ENCODE peak calls at places on chromosomes 2 and 18, in six cellular contexts. Z is GM12878; O is RPMI8226; Q is activated naive CD4-positive, alpha-beta T cell treated with Interleukin-2 at 50 U/mL for 16 hours; M is activated CD4-positive, alpha-beta T cell treated with anti-CD3 and anti-CD28 coated beads, Interleukin-2, amount 10 ng/mL, durations not matched to agents 7 days and 5 days; B is suprapubic skin. X is an unnamed sample.

GRCh38 chr2:129443235-129443884 is 536.1 kb upstream of the RAB6C start:
- DNase-seq in Q (no peak), B (no peak), Z (no peak), O (no peak), M (no peak), X (no peak)

GRCh38 chr2:159712929-159713575 is 746 bp downstream of the MARCHF7 start:
- DNase-seq in B (no peak), Z (no peak), O (no peak), Q (no peak), M (no peak), X (no peak)

GRCh38 chr2:128091691-128092050 is 671 bp downstream of the UGGT1 start:
- DNase-seq in O (peak), M (peak), B (no peak), Z (no peak), Q (peak), X (peak)

GRCh38 chr2:42810971-42811865 is 18.8 kb upstream of the HAAO start:
- DNase-seq in O (no peak), B (peak), M (peak), Q (peak), Z (no peak), X (peak)

GRCh38 chr2:40343904-40344303 is 108.0 kb downstream of the SLC8A1 start:
- DNase-seq in B (no peak), Z (no peak), Q (no peak), M (no peak), O (no peak), X (no peak)

GRCh38 chr2:191311627-191312026 is 66.4 kb downstream of the MYO1B start:
- DNase-seq in M (no peak), B (no peak), Z (no peak), Q (no peak), O (no peak), X (no peak)

GRCh38 chr2:172709566-172710291 is 25.9 kb upstream of the RAPGEF4 start:
- DNase-seq in O (no peak), B (no peak), Z (no peak), M (no peak), Q (no peak), X (no peak)

GRCh38 chr2:101463885-101464653 is 10.8 kb downstream of the RFX8 start:
- DNase-seq in M (no peak), Z (no peak), O (no peak), Q (no peak), B (no peak), X (no peak)

GRCh38 chr2:236305531-236305930 is 41.3 kb upstream of the ASB18 start:
- DNase-seq in Z (no peak), M (no peak), Q (no peak), B (no peak), O (no peak), X (no peak)

GRCh38 chr2:98240796-98241398 is 105.4 kb upstream of the CNGA3 start:
- DNase-seq in Q (no peak), Z (no peak), M (no peak), O (no peak), B (no peak), X (no peak)

GRCh38 chr2:229416116-229416694 is 145.1 kb upstream of the PID1 start:
- DNase-seq in Z (no peak), Q (no peak), B (peak), O (no peak), M (no peak), X (no peak)

GRCh38 chr18:4125246-4125938 is 329.7 kb downstream of the DLGAP1 start:
- DNase-seq in Q (no peak), O (peak), Z (no peak), M (no peak), B (no peak), X (no peak)

GRCh38 chr2:126698991-126699390 is 43.0 kb downstream of the GYPC start:
- DNase-seq in O (no peak), M (no peak), Q (no peak), B (no peak), Z (no peak), X (no peak)

GRCh38 chr18:6954501-6954900 is 163.1 kb downstream of the LAMA1 start:
- DNase-seq in O (no peak), B (no peak), Z (no peak), M (no peak), Q (no peak), X (no peak)

GRCh38 chr2:240252872-240253511 is 112.5 kb upstream of the OTOS start:
- DNase-seq in M (no peak), B (no peak), Q (no peak), O (no peak), Z (no peak), X (no peak)

GRCh38 chr2:27376866-27377617 is 3.5 kb downstream of the ZNF513 start:
- DNase-seq in O (no peak), B (no peak), Z (no peak), M (no peak), Q (no peak), X (no peak)

GRCh38 chr18:57831597-57832377 is 28.7 kb upstream of the ATP8B1 start:
- DNase-seq in Q (no peak), Z (no peak), O (no peak), B (no peak), M (no peak), X (no peak)

GRCh38 chr18:36366994-36367839 is 69.7 kb downstream of the FHOD3 start:
- DNase-seq in Z (peak), O (no peak), M (no peak), B (no peak), Q (no peak), X (no peak)

GRCh38 chr2:74922592-74923227 is 35.7 kb upstream of the POLE4 start:
- DNase-seq in Z (no peak), O (no peak), Q (no peak), M (no peak), B (no peak), X (no peak)

GRCh38 chr18:55586841-55587240 is 1.2 kb downstream of the TCF4 start:
- DNase-seq in M (no peak), O (peak), Q (no peak), B (no peak), Z (no peak), X (no peak)

GRCh38 chr2:229154381-229154780 is 116.7 kb downstream of the PID1 start:
- DNase-seq in Z (no peak), O (no peak), M (no peak), B (no peak), Q (no peak), X (no peak)

GRCh38 chr2:44938287-44939073 is 3.0 kb upstream of the SIX3 start:
- DNase-seq in M (no peak), Z (no peak), Q (no peak), B (no peak), O (no peak), X (no peak)

GRCh38 chr2:84388133-84388532 is 70.9 kb downstream of the SUCLG1 start:
- DNase-seq in B (no peak), Q (no peak), O (no peak), Z (no peak), M (no peak), X (no peak)

GRCh38 chr2:61645911-61646310 is 107.8 kb upstream of the XPO1 start:
- DNase-seq in B (no peak), Z (no peak), M (no peak), O (peak), Q (no peak), X (no peak)

GRCh38 chr18:45081579-45082181 is 401.0 kb downstream of the SETBP1 start:
- DNase-seq in O (no peak), B (no peak), Q (no peak), M (no peak), Z (no peak), X (no peak)

GRCh38 chr2:219912530-219912929 is 285.1 kb downstream of the SLC4A3 start:
- DNase-seq in Q (no peak), B (no peak), M (no peak), Z (no peak), O (no peak), X (no peak)

GRCh38 chr18:24120676-24121075 is 18.2 kb upstream of the CABYR start:
- DNase-seq in M (no peak), Z (no peak), B (no peak), Q (no peak), O (no peak), X (no peak)

GRCh38 chr2:15932394-15933183 is 7.8 kb upstream of the MYCN start:
- DNase-seq in B (no peak), M (no peak), Z (no peak), O (no peak), Q (no peak), X (no peak)

GRCh38 chr18:21704603-21705364 is at the start of gene ABHD3:
- DNase-seq in Q (peak), M (peak), B (peak), Z (peak), O (peak), X (peak)

GRCh38 chr18:69469444-69469919 is 68.8 kb downstream of the DOK6 start:
- DNase-seq in Z (no peak), Q (peak), O (no peak), B (no peak), M (peak), X (peak)

X was measured in activated CD8-positive, alpha-beta memory T cell treated with anti-CD3 and anti-CD28 coated beads, Interleukin-2, amount 10 ng/mL, durations not matched to agents 7 days and 5 days.